ENCODE peak calls at places on chromosomes 16 and 17, in eight cellular contexts. F, T, R, L, E, A, V and M are unnamed samples.

GRCh38 chr17:4173771-4174170 is 30.8 kb downstream of the CYB5D2 start:
- DNase-seq in F (no peak), T (no peak), R (no peak), L (no peak), E (no peak), A (no peak), V (no peak), M (no peak)

GRCh38 chr17:39688475-39688835 is 598 bp upstream of the PGAP3 start:
- DNase-seq in F (no peak), T (no peak), R (no peak), L (no peak), E (no peak), A (peak), V (no peak), M (no peak)

GRCh38 chr16:89779917-89780316 is 36.5 kb downstream of the FANCA start:
- DNase-seq in F (no peak), T (no peak), R (no peak), L (no peak), E (no peak), A (no peak), V (no peak), M (no peak)

GRCh38 chr16:58026139-58026704 is 668 bp downstream of the MMP15 start:
- DNase-seq in F (no peak), T (peak), R (no peak), L (no peak), E (peak), A (peak), V (no peak), M (peak)

GRCh38 chr17:82376042-82376730 is 4.6 kb downstream of the UTS2R start:
- DNase-seq in F (no peak), T (no peak), R (no peak), L (no peak), E (no peak), A (no peak), V (no peak), M (no peak)

GRCh38 chr17:67920212-67920611 is 76.1 kb downstream of the C17orf58 start:
- DNase-seq in F (no peak), T (no peak), R (no peak), L (no peak), E (no peak), A (no peak), V (peak), M (no peak)

GRCh38 chr17:71115669-71115972 is 946.3 kb downstream of the KCNJ2 start:
- DNase-seq in F (no peak), T (no peak), R (peak), L (peak), E (no peak), A (peak), V (no peak), M (no peak)

GRCh38 chr16:8963010-8963824 is 489 bp downstream of the USP7 start:
- DNase-seq in F (no peak), T (no peak), R (no peak), L (no peak), E (no peak), A (no peak), V (no peak), M (no peak)

GRCh38 chr17:76690596-76691280 is 20.0 kb downstream of the MXRA7 start:
- DNase-seq in F (no peak), T (no peak), R (no peak), L (no peak), E (no peak), A (no peak), V (no peak), M (no peak)

GRCh38 chr17:45376171-45376564 is 56.5 kb downstream of the ARHGAP27 start:
- DNase-seq in F (peak), T (no peak), R (no peak), L (no peak), E (no peak), A (no peak), V (no peak), M (no peak)

GRCh38 chr16:57229079-57229478 is 16.0 kb upstream of the ARL2BP start:
- DNase-seq in F (no peak), T (no peak), R (no peak), L (no peak), E (no peak), A (no peak), V (no peak), M (no peak)

GRCh38 chr17:13031718-13032350 is 14.0 kb upstream of the ELAC2 start:
- DNase-seq in F (peak), T (peak), R (no peak), L (no peak), E (no peak), A (peak), V (peak), M (peak)

GRCh38 chr17:17789828-17790672 is 46.7 kb downstream of the SREBF1 start:
- DNase-seq in F (no peak), T (no peak), R (no peak), L (no peak), E (no peak), A (no peak), V (no peak), M (no peak)

GRCh38 chr16:15631730-15632409 is 11.1 kb downstream of the MARF1 start:
- DNase-seq in F (no peak), T (no peak), R (no peak), L (no peak), E (no peak), A (no peak), V (no peak), M (no peak)

GRCh38 chr16:53434436-53435065 is at the start of gene RBL2:
- DNase-seq in F (peak), T (peak), R (no peak), L (no peak), E (peak), A (peak), V (peak), M (peak)

GRCh38 chr17:77390870-77391269 is 250.1 kb downstream of the SEC14L1 start:
- DNase-seq in F (no peak), T (no peak), R (no peak), L (no peak), E (no peak), A (no peak), V (no peak), M (no peak)

GRCh38 chr17:22512506-22512905 is 820.2 kb downstream of the KCNJ18 start:
- DNase-seq in F (no peak), T (no peak), R (no peak), L (no peak), E (no peak), A (no peak), V (no peak), M (no peak)

GRCh38 chr17:60610481-60610880 is 10.5 kb downstream of the PPM1D start:
- DNase-seq in F (no peak), T (peak), R (no peak), L (no peak), E (no peak), A (peak), V (no peak), M (no peak)

GRCh38 chr17:51385208-51385607 is 124.9 kb downstream of the UTP18 start:
- DNase-seq in F (no peak), T (no peak), R (no peak), L (no peak), E (no peak), A (no peak), V (no peak), M (no peak)

DNA sequence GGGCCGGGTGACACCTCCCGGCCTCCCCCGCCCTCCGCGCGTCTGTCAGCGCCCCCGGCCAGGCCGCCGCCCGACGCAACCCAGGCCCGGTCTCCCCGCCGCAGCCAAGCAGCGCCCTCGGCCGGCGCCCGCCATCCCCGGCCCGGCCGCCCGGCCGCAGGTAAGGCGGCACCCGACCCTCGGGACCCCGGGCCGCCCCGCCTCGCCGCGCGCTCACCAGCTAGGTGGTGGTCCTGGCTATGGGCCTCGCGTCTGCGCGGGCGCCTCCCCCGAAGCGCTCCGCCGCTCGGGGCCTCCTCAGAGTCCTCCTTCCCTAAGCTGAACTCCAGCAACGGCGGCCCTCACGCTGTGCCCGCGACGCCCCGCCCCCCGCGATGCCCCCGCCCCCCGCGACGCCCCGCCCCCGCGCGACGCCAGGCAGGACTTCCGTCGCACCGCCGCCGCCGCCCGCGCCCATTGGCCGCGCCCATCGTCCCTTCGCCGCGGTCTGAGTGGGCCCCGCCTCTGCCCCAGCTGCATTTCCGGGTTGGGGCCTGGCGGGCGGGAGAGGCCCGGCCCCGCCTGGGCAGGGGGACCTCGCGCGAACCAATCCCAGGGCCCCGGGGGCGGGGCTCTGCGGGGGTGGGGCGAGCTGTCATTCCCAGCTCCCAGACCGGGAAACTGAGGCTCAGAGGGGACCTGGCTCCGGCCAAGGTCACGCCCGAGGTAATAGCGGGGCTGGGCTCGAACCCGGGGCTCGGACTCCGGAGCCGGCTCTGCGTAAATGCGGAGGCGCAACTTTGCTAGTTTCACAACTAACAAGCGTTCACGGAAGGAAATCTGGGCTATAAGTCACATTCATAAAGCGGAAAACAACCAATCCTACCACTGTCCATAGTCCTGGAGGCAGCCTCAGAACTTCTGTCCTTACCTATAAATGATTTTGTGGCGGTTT is 9.0 kb upstream of the KCTD5 start:
- DNase-seq in F (peak), T (peak), R (peak), L (peak), E (peak), A (peak), V (peak), M (peak)
- TF ChIP-seq CTCF in F (no peak), T (no peak), R (no peak), L (no peak), E (no peak), A (no peak), V (no peak), M (no peak)

GRCh38 chr17:79925242-79925957 is 86.2 kb upstream of the CBX4 start:
- DNase-seq in F (no peak), T (peak), R (no peak), L (peak), E (no peak), A (peak), V (peak), M (no peak)
- TF ChIP-seq CTCF in F (peak), T (no peak), R (peak), L (peak), E (no peak), A (peak), V (peak), M (no peak)

DNA sequence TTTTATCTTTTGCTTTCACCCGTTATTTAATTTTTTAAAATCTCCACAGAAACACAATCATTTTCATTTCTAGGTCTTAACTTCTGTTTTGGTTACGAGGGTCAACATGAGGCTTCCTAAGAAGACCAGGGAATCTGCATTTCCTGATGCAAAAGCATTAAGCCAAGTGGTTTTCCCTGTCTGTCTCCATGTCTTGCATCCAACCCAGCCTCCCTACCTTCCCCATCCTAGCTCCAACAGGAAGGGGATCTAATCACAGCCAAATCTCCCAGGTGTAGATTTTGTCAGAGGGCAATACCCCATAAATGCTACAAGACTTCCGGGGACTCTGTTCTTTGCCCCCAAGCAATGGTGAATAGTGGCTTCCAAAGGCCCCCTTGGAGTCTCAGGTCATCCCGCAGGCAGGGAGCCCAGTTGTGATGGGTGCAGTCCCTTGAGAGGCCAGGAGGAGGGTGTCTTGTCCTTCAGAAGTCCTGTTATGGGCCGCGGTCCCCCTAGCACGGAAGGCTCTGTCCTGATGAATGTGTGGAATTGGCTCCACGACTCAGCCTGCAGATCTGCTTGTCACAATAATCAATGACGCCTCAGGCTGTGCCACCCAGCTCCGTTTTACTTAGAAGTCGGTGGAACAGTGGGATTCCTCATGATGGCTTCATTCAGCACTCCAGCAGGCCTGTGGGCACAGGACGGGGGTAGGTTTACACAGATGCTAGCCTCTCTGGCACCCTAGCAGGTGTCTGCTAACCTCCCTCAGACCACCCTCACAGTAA is 141.1 kb downstream of the RGS9 start:
- DNase-seq in F (peak), T (peak), R (no peak), L (peak), E (no peak), A (peak), V (peak), M (peak)
- TF ChIP-seq CTCF in F (peak), T (peak), R (peak), L (peak), E (peak), A (peak), V (peak), M (peak)

GRCh38 chr16:55701442-55702319 is 45.9 kb downstream of the SLC6A2 start:
- DNase-seq in F (peak), T (peak), R (peak), L (no peak), E (no peak), A (peak), V (peak), M (peak)

GRCh38 chr16:55700067-55700466 is 44.3 kb downstream of the SLC6A2 start:
- DNase-seq in F (no peak), T (no peak), R (no peak), L (no peak), E (no peak), A (no peak), V (no peak), M (no peak)

GRCh38 chr16:55706739-55707487 is 51.1 kb downstream of the SLC6A2 start:
- DNase-seq in F (no peak), T (no peak), R (no peak), L (no peak), E (no peak), A (no peak), V (no peak), M (no peak)

GRCh38 chr16:55700961-55701360 is 45.2 kb downstream of the SLC6A2 start:
- DNase-seq in F (no peak), T (no peak), R (no peak), L (no peak), E (no peak), A (no peak), V (no peak), M (no peak)

DNA sequence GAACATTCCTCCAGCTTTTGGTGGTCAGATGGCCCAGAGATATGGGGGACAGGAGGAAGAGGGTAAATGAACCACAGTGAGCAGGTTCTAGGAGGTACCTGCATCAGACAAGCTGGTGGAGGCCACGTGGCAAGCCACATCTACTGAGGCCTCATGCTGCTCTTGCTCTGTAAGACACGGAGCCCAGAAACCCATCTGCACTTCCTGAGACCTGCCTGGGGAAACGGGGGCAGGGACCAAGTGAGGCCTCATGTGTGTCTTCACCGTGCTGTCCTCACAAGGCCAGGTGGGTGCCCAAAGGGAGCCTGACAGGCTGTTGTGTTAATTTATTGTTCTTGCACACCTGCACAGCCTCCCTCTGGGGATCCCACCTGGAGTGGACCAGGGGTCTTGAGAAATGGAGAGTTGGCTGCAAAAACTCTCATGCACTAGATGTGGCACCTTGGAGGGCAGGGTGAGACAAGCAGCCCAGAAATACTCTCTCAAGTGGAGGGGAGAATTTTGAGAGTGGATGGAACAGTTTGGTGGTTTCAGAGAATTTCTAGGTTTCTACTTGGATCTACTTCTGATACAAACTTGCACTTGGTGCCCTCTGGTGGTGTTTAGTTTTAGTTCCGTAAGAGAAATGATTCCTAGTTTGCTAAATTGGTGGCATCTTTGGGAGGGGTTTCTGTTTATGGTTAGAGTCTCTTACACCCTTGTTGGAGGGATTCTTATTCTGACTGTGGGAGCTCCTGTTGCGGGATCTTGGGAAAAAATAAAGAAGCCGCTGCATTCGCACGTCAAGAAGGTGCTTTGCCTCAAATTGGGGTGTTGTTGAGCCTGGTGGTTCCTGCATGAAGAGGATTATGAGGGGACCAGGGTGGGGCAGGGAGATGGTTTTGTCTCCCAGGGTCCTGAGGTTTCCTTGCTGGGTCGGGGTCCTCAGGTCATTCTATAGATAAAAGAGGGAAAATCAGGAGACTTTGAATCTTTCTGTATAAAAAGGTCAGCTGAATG is 47.5 kb downstream of the SLC6A2 start:
- DNase-seq in F (no peak), T (peak), R (peak), L (peak), E (no peak), A (peak), V (peak), M (peak)
- TF ChIP-seq CTCF in F (peak), T (peak), R (peak), L (peak), E (no peak), A (peak), V (peak), M (peak)

DNA sequence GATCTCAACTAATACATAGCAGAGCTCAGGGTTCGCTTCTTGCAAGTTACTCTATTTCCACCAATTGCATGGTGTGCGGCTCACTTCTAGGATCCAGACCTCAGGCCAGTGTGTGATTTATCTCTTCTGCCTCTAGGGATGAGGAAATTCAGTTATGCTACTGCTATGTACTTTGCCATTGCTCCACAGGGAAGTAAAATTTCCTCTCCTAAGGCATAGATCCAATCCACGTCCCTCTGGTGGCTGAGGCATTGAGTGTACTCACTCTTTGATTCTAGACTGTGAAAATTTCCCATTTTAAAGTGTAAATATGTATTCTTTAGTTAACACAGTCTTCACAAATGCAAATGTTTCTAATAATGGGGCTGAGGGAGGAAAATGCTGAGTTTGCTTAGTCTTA is 214.1 kb downstream of the HS3ST3B1 start:
- DNase-seq in F (no peak), T (no peak), R (no peak), L (no peak), E (no peak), A (peak), V (no peak), M (no peak)
- TF ChIP-seq CTCF in F (peak), T (no peak), R (peak), L (no peak), E (no peak), A (peak), V (no peak), M (peak)

GRCh38 chr17:48470388-48471034 is 40.5 kb upstream of the SKAP1 start:
- DNase-seq in F (peak), T (peak), R (no peak), L (no peak), E (no peak), A (peak), V (no peak), M (no peak)
- TF ChIP-seq CTCF in F (no peak), T (peak), R (peak), L (no peak), E (no peak), A (peak), V (no peak), M (no peak)